ENCODE peak calls at places on chromosomes 16 and 17, in seven cellular contexts. P is uterus, S is DND-41, A is GM23248, C is colonic mucosa, L is hepatocyte, G is HCT116. Q is an unnamed sample. For H3K4me1, the result is how much of the 10 kb centered on the place peaks cover.

GRCh38 chr16:2159052-2159838 is 3.7 kb downstream of the TRAF7 start:
- DNase-seq in P (peak), L (no peak), A (peak), C (peak), G (no peak), S (no peak), Q (no peak)

GRCh38 chr17:76115138-76115754 is 11.7 kb upstream of the EXOC7 start:
- DNase-seq in P (no peak), C (no peak), S (no peak), L (no peak), A (no peak), G (no peak), Q (no peak)

GRCh38 chr17:57861737-57862409 is 12.0 kb upstream of the MRPS23 start:
- DNase-seq in C (peak), L (peak), G (no peak), A (peak), P (peak), S (no peak), Q (peak)

GRCh38 chr17:12983986-12984932 is 33.6 kb downstream of the ELAC2 start:
- DNase-seq in S (no peak), L (no peak), G (no peak), A (peak), C (peak), P (peak), Q (no peak)

GRCh38 chr16:52488837-52489289 is 58.1 kb downstream of the TOX3 start:
- DNase-seq in C (peak), G (no peak), P (no peak), L (peak), S (no peak), A (no peak), Q (no peak)

GRCh38 chr17:17044846-17045561 is 2.7 kb downstream of the MPRIP start:
- DNase-seq in L (peak), G (no peak), A (peak), S (peak), C (peak), P (peak), Q (peak)

GRCh38 chr17:80866050-80866793 is 125.4 kb upstream of the CHMP6 start:
- DNase-seq in C (peak), S (peak), A (peak), P (peak), L (peak), G (peak), Q (peak)

GRCh38 chr16:78098544-78099371 is 696 bp upstream of the WWOX start:
- DNase-seq in P (no peak), A (no peak), L (no peak), G (no peak), S (no peak), C (no peak), Q (no peak)

GRCh38 chr17:1304962-1305361 is 25.5 kb downstream of the TRARG1 start:
- DNase-seq in A (no peak), C (no peak), P (no peak), S (no peak), L (no peak), G (no peak), Q (no peak)

GRCh38 chr17:80931421-80932265 is 60.0 kb upstream of the CHMP6 start:
- DNase-seq in L (peak), P (no peak), C (no peak), S (no peak), G (peak), A (peak), Q (peak)

GRCh38 chr16:57824880-57825279 is 22.6 kb upstream of the KIFC3 start:
- DNase-seq in L (peak), P (no peak), C (no peak), S (no peak), G (no peak), A (no peak), Q (peak)

GRCh38 chr16:48053346-48053745 is 102.4 kb downstream of the ABCC12 start:
- DNase-seq in L (peak), A (peak), P (no peak), G (no peak), C (no peak), S (no peak), Q (no peak)

GRCh38 chr17:63309021-63309420 is 137.1 kb downstream of the CYB561 start:
- DNase-seq in P (no peak), L (no peak), A (peak), C (no peak), G (no peak), S (no peak), Q (no peak)

GRCh38 chr17:57985675-57985974 is 2.4 kb downstream of the VEZF1 start:
- DNase-seq in G (no peak), L (no peak), P (no peak), C (no peak), A (peak), S (no peak), Q (no peak)

GRCh38 chr17:45241315-45242011 is 19.8 kb downstream of the FMNL1 start:
- DNase-seq in A (no peak), L (peak), P (no peak), S (no peak), G (no peak), C (peak), Q (no peak)

GRCh38 chr17:50594040-50594618 is 33.6 kb downstream of the CACNA1G start:
- DNase-seq in S (no peak), C (no peak), P (no peak), A (no peak), L (no peak), G (no peak), Q (no peak)

GRCh38 chr17:45020354-45021138 is 30.9 kb downstream of the DCAKD start:
- DNase-seq in P (no peak), G (no peak), A (no peak), L (no peak), S (no peak), C (peak), Q (peak)

GRCh38 chr16:81624718-81625543 is 154.2 kb upstream of the PLCG2 start:
- DNase-seq in G (no peak), A (peak), S (no peak), L (no peak), P (no peak), C (no peak), Q (no peak)

GRCh38 chr17:47969975-47970724 is 763 bp upstream of the CDK5RAP3 start:
- DNase-seq in P (no peak), A (no peak), L (no peak), S (no peak), G (no peak), C (no peak), Q (no peak)

GRCh38 chr16:54602666-54603065 is 316.1 kb upstream of the IRX3 start:
- DNase-seq in G (no peak), P (no peak), L (no peak), S (no peak), A (peak), C (no peak), Q (no peak)

GRCh38 chr17:12813680-12814079 is 24.4 kb downstream of the ARHGAP44 start:
- DNase-seq in A (no peak), L (no peak), G (no peak), P (no peak), S (no peak), C (no peak), Q (no peak)

GRCh38 chr16:86740817-86741799 is 162.8 kb downstream of the FOXL1 start:
- DNase-seq in L (peak), C (no peak), P (no peak), A (peak), G (no peak), S (no peak), Q (no peak)

GRCh38 chr16:68373528-68374250 is 62.9 kb downstream of the PRMT7 start:
- DNase-seq in G (no peak), S (no peak), A (no peak), C (no peak), L (no peak), P (no peak), Q (peak)

GRCh38 chr16:9077001-9077809 is 14.2 kb upstream of the HAPSTR1 start:
- DNase-seq in A (peak), S (no peak), L (no peak), G (peak), C (no peak), P (no peak), Q (peak)

GRCh38 chr17:32277284-32277683 is 11.7 kb downstream of the RHBDL3 start:
- DNase-seq in L (peak), G (no peak), C (no peak), A (peak), P (no peak), S (no peak), Q (no peak)

GRCh38 chr16:53022374-53022773 is 30.3 kb downstream of the CHD9NB start:
- DNase-seq in P (peak), S (peak), A (peak), C (peak), G (peak), L (peak), Q (no peak)

GRCh38 chr17:20960871-20961270 is 81.9 kb downstream of the USP22 start:
- DNase-seq in P (no peak), A (no peak), G (no peak), L (no peak), C (no peak), S (no peak), Q (no peak)

GRCh38 chr17:43324205-43324893 is 74.4 kb upstream of the ARL4D start:
- DNase-seq in S (no peak), L (no peak), P (no peak), G (no peak), C (no peak), A (no peak), Q (no peak)

GRCh38 chr17:81821603-81822311 is 11.3 kb downstream of the MCRIP1 start:
- DNase-seq in G (peak), A (peak), C (peak), S (peak), L (peak), P (peak), Q (peak)

GRCh38 chr17:2406903-2407790 is 6.3 kb upstream of the MNT start:
- DNase-seq in C (peak), G (peak), S (no peak), P (peak), A (peak), L (peak), Q (peak)

GRCh38 chr17:2218426-2218825 is 85.2 kb downstream of the SMG6 start:
- DNase-seq in S (no peak), A (no peak), L (no peak), C (no peak), G (no peak), P (no peak), Q (no peak)

GRCh38 chr17:70029019-70029767 is 45.8 kb upstream of the KCNJ16 start:
- DNase-seq in P (no peak), G (no peak), A (no peak), C (no peak), L (no peak), S (no peak), Q (no peak)

GRCh38 chr17:27581016-27581415 is 50.0 kb upstream of the LGALS9 start:
- DNase-seq in P (no peak), L (no peak), S (no peak), C (no peak), G (no peak), A (no peak), Q (no peak)

GRCh38 chr17:69466905-69467630 is 52.6 kb downstream of the MAP2K6 start:
- DNase-seq in G (no peak), A (peak), C (no peak), L (peak), P (no peak), S (no peak), Q (no peak)

GRCh38 chr16:75420987-75421819 is 12.1 kb downstream of the CFDP1 start:
- DNase-seq in S (peak), A (peak), G (no peak), C (peak), L (peak), P (peak), Q (peak)

GRCh38 chr16:24729967-24730815 is 740 bp downstream of the TNRC6A start:
- DNase-seq in G (no peak), C (peak), S (peak), L (peak), A (peak), P (peak), Q (no peak)

GRCh38 chr16:9095171-9095570 is 3.7 kb downstream of the HAPSTR1 start:
- DNase-seq in S (no peak), C (no peak), P (no peak), G (no peak), A (no peak), L (no peak), Q (no peak)

GRCh38 chr16:57807252-57807967 is 5.1 kb upstream of the KIFC3 start:
- DNase-seq in L (no peak), S (peak), C (no peak), P (no peak), A (peak), G (no peak), Q (peak)

GRCh38 chr16:67459858-67460144 is 21.2 kb downstream of the ATP6V0D1 start:
- DNase-seq in C (no peak), P (no peak), S (no peak), G (no peak), A (no peak), L (no peak), Q (no peak)

GRCh38 chr17:40323731-40324650 is 15.0 kb downstream of the RARA start:
- DNase-seq in G (no peak), P (peak), L (no peak), S (peak), A (peak), C (peak), Q (peak)
- H3K4me1 ChIP-seq in G (half or more), P (half or more), L (half or more), S (half or more), A (half or more), C (under half), Q (half or more)

GRCh38 chr17:79482719-79483118 is 128.1 kb downstream of the RBFOX3 start:
- DNase-seq in A (no peak), S (no peak), C (no peak), G (no peak), P (no peak), L (no peak), Q (no peak)
- H3K4me3 ChIP-seq in A (no peak), S (no peak), C (no peak), G (no peak), P (no peak), L (no peak), Q (no peak)

DNA sequence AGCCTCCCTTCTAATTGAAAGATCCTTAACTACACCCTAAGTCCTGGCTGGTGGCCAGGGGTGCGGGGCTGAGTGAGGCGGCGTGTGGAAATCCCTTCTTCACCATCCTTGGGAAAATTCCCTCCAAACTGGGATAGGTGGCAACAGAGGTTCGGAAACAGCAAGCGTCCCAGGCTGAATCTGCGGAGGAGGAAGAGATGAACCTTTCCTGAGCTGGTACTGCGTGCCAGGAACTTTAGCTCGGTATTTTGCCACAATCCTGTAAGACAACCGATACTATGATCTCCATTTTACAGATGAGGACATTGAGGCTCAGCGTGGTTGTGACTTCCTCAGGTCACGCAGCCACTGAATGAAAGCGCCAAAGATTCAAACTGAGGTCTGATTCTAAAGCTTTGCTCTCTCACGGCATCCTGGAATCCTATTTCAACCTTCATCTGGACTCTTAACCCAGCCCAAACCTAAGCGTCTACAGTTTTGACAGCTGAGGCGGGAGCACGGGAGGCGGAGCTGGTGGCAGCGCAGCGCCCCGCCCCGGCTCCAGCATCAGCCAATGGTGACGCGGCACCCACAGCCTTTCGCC is 570 bp upstream of the CYLD start:
- DNase-seq in A (peak), C (peak), S (no peak), G (no peak), L (peak), P (peak), Q (no peak)
- H3K27ac ChIP-seq in A (peak), C (peak), S (peak), G (no peak), L (peak), P (peak), Q (peak)

DNA sequence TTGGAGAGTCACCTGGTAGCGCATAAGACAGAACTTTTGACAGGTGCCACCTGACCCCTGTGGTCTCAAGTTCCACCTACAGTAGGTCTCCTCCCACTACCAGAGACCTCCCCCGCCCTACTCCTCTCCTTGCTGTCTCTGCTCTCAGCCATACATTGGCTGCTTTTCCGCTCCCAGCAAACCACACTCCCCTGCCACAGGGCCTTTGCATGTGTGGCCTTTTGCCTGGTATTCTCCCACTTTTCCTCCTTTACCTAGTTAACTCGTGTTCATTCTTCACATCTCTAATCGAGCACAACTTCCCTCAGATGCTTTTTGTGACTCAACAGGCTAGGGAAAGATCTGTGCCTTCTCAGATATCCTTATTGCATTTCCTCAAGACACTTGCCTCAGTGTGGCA is 218.3 kb upstream of the EEF2KMT start:
- DNase-seq in L (no peak), A (no peak), S (no peak), P (no peak), G (no peak), C (no peak), Q (no peak)
- H3K4me1 ChIP-seq in L (under half), A (under half), S (under half), P (under half), G (under half), C (under half), Q (under half)